ENCODE peak calls at places on chromosomes 12 and 14, in five cellular contexts. K, W, I, D and A are unnamed samples. For H3K9me3, the result is how much of the 10 kb centered on the place peaks cover.

GRCh38 chr14:24171422-24172260 is at the start of gene REC8:
- DNase-seq in D (peak), K (peak), I (peak), W (no peak), A (peak)

GRCh38 chr14:31568671-31569070 is 7.5 kb downstream of the NUBPL start:
- DNase-seq in W (no peak), I (no peak), K (no peak), D (peak), A (no peak)

GRCh38 chr12:39752482-39753147 is 133.0 kb upstream of the ABCD2 start:
- DNase-seq in W (no peak), K (no peak), D (no peak), I (no peak), A (peak)

GRCh38 chr14:72559227-72559626 is 334.7 kb downstream of the DPF3 start:
- DNase-seq in I (no peak), K (no peak), D (peak), W (no peak), A (peak)

GRCh38 chr12:4821000-4821399 is 88.7 kb upstream of the KCNA1 start:
- DNase-seq in D (no peak), K (no peak), W (no peak), I (no peak), A (no peak)

GRCh38 chr12:117875652-117876491 is 92.9 kb downstream of the KSR2 start:
- DNase-seq in W (no peak), I (peak), K (no peak), D (peak), A (peak)

GRCh38 chr12:124445121-124445718 is 122.2 kb downstream of the NCOR2 start:
- DNase-seq in I (peak), W (no peak), K (peak), D (no peak), A (peak)

GRCh38 chr12:127926004-127926403 is 341.0 kb upstream of the TMEM132C start:
- DNase-seq in K (no peak), W (no peak), I (no peak), D (peak), A (peak)

GRCh38 chr14:85482549-85482948 is 47.4 kb upstream of the FLRT2 start:
- DNase-seq in K (no peak), I (no peak), D (no peak), W (no peak), A (no peak)

GRCh38 chr14:101590062-101590461 is 28.8 kb downstream of the DIO3 start:
- DNase-seq in D (no peak), W (no peak), I (no peak), K (no peak), A (no peak)

GRCh38 chr12:19800884-19801283 is 361.6 kb downstream of the AEBP2 start:
- DNase-seq in D (peak), I (no peak), W (no peak), K (no peak), A (no peak)

GRCh38 chr14:100246136-100246535 is 7.2 kb downstream of the YY1 start:
- DNase-seq in W (no peak), D (no peak), I (peak), K (no peak), A (no peak)

GRCh38 chr14:53432378-53432802 is 279.3 kb upstream of the DDHD1 start:
- DNase-seq in I (peak), K (peak), D (peak), W (peak), A (peak)

GRCh38 chr12:49969027-49969426 is 3.7 kb upstream of the AQP6 start:
- DNase-seq in W (no peak), K (no peak), D (no peak), I (no peak), A (no peak)

GRCh38 chr14:30131698-30132097 is 204.1 kb upstream of the PRKD1 start:
- DNase-seq in D (peak), I (no peak), K (no peak), W (no peak), A (no peak)

GRCh38 chr12:55974308-55974724 is 438 bp downstream of the RAB5B start:
- DNase-seq in I (peak), K (no peak), W (no peak), D (peak), A (no peak)

GRCh38 chr12:6069452-6070093 is 54.9 kb downstream of the VWF start:
- DNase-seq in I (no peak), K (no peak), D (peak), W (peak), A (no peak)

GRCh38 chr12:122423258-122424165 is 1.0 kb upstream of the CLIP1 start:
- DNase-seq in K (no peak), I (peak), W (no peak), D (peak), A (peak)

GRCh38 chr12:123905319-123905925 is 67.2 kb downstream of the CCDC92 start:
- DNase-seq in W (peak), K (no peak), I (peak), D (peak), A (peak)

GRCh38 chr12:52368494-52368893 is 1.2 kb upstream of the KRT85 start:
- DNase-seq in K (no peak), I (no peak), D (no peak), W (no peak), A (no peak)

GRCh38 chr14:51609987-51610283 is 41.8 kb upstream of the FRMD6 start:
- DNase-seq in I (no peak), W (no peak), D (peak), K (no peak), A (no peak)

GRCh38 chr14:44803239-44803905 is 158.4 kb downstream of the KLHL28 start:
- DNase-seq in I (no peak), D (peak), K (no peak), W (no peak), A (peak)

GRCh38 chr12:16350682-16351081 is 3.2 kb downstream of the MGST1 start:
- DNase-seq in D (peak), I (no peak), W (peak), K (no peak), A (peak)

GRCh38 chr14:42855159-42855558 is 1248.5 kb downstream of the LRFN5 start:
- DNase-seq in W (no peak), I (no peak), D (peak), K (no peak), A (no peak)

GRCh38 chr14:21346532-21347135 is 37.2 kb downstream of the SUPT16H start:
- DNase-seq in K (no peak), W (peak), D (peak), I (no peak), A (no peak)

GRCh38 chr14:69625299-69626131 is 14.1 kb downstream of the SUSD6 start:
- DNase-seq in D (peak), W (no peak), K (peak), I (no peak), A (no peak)

DNA sequence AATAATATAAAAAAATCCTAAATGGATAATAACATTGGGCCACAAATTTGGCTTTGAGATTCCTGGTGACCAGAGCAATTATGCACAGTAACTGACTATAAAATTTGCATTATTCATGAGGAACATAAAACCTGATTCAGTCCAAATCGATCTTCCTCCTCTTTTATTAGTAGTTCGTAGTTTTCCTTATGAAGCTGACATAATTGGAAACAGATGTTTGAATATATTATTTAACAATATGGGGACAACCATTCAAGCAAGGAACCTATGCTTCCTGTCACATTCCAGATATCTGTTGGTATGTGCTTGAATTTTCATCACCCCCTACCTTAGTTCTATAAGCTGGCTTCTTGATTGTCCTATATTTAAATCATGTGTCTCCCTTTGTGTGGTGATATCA is 34.9 kb downstream of the CCDC175 start:
- DNase-seq in D (no peak), K (no peak), W (no peak), I (no peak), A (no peak)
- H3K9me3 ChIP-seq in D (under half), K (under half), W (under half), I (under half), A (under half)

GRCh38 chr12:28369483-28369882 is 179.2 kb downstream of the CCDC91 start:
- DNase-seq in D (no peak), K (no peak), I (no peak), W (no peak), A (no peak)

GRCh38 chr12:28367993-28368392 is 177.7 kb downstream of the CCDC91 start:
- DNase-seq in W (no peak), I (no peak), D (no peak), K (no peak), A (no peak)

DNA sequence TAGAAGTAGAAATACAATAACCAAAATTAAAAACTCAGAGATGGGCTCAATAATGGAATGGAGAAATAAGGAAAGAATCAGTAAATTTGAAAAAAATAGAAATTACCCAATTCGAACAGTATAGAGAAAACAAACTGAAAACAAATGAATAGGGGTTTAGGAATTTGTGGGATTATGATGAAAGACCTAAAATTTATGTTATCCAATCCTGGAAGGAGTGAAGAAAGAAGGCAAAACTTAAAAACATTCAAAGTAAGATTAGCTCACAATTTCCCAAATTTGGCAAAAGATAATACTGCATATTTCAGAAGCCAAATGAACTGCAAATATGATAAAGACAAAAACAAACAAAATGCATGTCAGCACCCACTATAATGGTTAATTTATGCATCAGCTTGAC is 177.1 kb downstream of the CCDC91 start:
- DNase-seq in D (no peak), I (no peak), W (no peak), K (no peak), A (no peak)
- H3K9me3 ChIP-seq in D (under half), I (under half), W (under half), K (under half), A (under half)

GRCh38 chr12:46197876-46198275 is 71.0 kb downstream of the SLC38A1 start:
- DNase-seq in W (no peak), I (no peak), K (no peak), D (peak), A (no peak)
- H3K9me3 ChIP-seq in W (under half), I (under half), K (under half), D (under half), A (under half)

GRCh38 chr14:28488658-28489057 is 277.9 kb upstream of the FOXG1 start:
- DNase-seq in I (no peak), D (no peak), K (no peak), W (no peak), A (no peak)

DNA sequence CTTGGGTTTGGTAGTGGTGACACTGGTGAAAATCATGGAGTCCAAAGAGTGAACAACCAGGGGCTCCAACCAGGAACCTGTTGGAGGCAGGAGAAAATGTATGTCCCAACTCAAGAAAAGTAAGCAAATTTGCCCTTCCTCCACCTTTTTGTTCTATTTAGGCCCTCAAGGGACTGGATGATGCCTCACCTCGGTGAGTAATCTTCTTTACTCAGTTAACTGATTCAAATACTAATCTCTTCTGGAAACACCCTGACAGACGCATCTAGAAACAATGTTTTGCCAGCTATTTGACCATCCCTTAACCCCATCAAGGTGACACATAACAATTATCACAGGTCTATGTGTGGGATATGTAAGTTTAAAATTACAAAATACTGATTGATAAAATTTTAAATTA is 272.4 kb upstream of the FOXG1 start:
- DNase-seq in K (no peak), I (no peak), D (peak), W (no peak), A (no peak)
- H3K9me3 ChIP-seq in K (under half), I (under half), D (under half), W (under half), A (under half)

GRCh38 chr12:14473707-14474287 is 93.9 kb downstream of the PLBD1 start:
- DNase-seq in D (peak), K (no peak), I (no peak), W (no peak), A (peak)
- H3K9me3 ChIP-seq in D (under half), K (under half), I (under half), W (under half), A (under half)

DNA sequence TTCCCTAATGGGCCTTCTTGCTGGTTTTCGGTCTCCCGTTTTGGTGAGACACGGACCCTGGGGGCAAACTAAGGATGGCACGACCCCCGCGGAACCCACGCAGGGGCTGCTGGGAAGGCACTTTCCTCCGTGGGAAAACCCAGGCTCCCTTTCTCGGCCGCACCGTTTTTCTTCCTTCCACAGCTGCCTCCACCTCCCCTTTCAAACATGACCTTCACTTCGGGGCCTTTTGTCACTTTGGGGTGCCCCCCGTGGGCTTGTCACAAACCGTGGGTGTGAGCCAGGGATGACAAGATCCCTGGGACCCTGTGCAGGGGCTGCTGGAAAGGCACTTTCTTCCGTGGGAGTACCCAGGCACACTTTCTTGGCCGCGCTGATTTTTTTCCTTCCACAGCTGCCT is 268.7 kb downstream of the ALG10 start:
- DNase-seq in K (peak), W (no peak), D (no peak), I (no peak), A (no peak)
- H3K9me3 ChIP-seq in K (under half), W (half or more), D (under half), I (under half), A (under half)

GRCh38 chr12:133165776-133166175 is 15.5 kb upstream of the ZNF268 start:
- DNase-seq in K (no peak), D (no peak), W (no peak), I (no peak), A (no peak)
- H3K9me3 ChIP-seq in K (under half), D (under half), W (under half), I (under half), A (under half)

GRCh38 chr12:34603382-34604035 is 581.2 kb downstream of the ALG10 start:
- DNase-seq in W (no peak), D (no peak), K (no peak), I (no peak), A (no peak)
- H3K9me3 ChIP-seq in W (half or more), D (under half), K (under half), I (under half), A (under half)

DNA sequence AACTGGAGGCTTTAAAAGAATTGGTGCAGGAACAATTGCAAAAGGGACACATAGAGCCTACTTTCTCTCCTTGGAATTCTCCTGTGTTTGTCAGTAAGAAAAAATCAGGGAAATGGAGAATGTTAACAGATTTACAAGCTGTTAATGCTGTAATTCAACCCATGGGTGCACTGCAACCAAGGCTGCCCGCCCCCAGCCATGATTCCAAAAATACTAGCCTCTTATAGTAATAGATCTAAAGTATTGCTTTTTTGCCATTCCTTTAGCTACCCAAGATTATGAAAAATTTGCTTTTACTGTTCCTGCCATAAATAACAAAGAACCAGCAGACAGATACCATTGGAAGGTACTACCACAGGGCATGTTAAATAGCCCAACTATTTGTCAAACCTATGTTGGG is 15.3 kb upstream of the OR8S1 start:
- DNase-seq in W (no peak), I (no peak), D (no peak), K (no peak), A (no peak)
- H3K9me3 ChIP-seq in W (under half), I (under half), D (under half), K (under half), A (under half)

GRCh38 chr12:32047846-32048245 is 58.8 kb upstream of the BICD1 start:
- DNase-seq in I (no peak), W (no peak), D (no peak), K (no peak), A (no peak)

GRCh38 chr12:32039917-32040575 is 66.6 kb upstream of the BICD1 start:
- DNase-seq in W (no peak), K (no peak), D (no peak), I (no peak), A (no peak)

GRCh38 chr12:32047357-32047828 is 59.3 kb upstream of the BICD1 start:
- DNase-seq in D (no peak), W (no peak), K (no peak), I (no peak), A (no peak)

GRCh38 chr12:32039341-32039740 is 67.3 kb upstream of the BICD1 start:
- DNase-seq in W (no peak), K (no peak), D (peak), I (peak), A (no peak)

GRCh38 chr12:32043928-32044549 is 62.6 kb upstream of the BICD1 start:
- DNase-seq in D (no peak), W (no peak), I (no peak), K (no peak), A (no peak)
- H3K9me3 ChIP-seq in D (under half), W (under half), I (under half), K (under half), A (under half)